ENCODE peak calls at places on chromosome 14, in nine cellular contexts. J is body of pancreas, A is fibroblast of lung, R is WERI-Rb-1, H is fibroblast of villous mesenchyme, N is uterus, Y is astrocyte, Q is astrocyte of the cerebellum, L is transverse colon. I is an unnamed sample.

GRCh38 chr14:65128096-65128495 is 25.8 kb upstream of the MAX start:
- DNase-seq in J (no peak), A (no peak), R (no peak), H (peak), N (no peak), Y (no peak), Q (no peak), L (no peak), I (no peak)

GRCh38 chr14:89351364-89351957 is 65.6 kb downstream of the FOXN3 start:
- DNase-seq in J (peak), A (peak), R (no peak), H (no peak), N (peak), Y (peak), Q (no peak), L (peak), I (peak)

GRCh38 chr14:28765907-28766504 is 581 bp upstream of the FOXG1 start:
- DNase-seq in J (no peak), A (peak), R (no peak), H (no peak), N (no peak), Y (no peak), Q (no peak), L (no peak), I (no peak)

GRCh38 chr14:90508536-90509254 is 111.9 kb downstream of the CALM1 start:
- DNase-seq in J (peak), A (no peak), R (no peak), H (no peak), N (no peak), Y (no peak), Q (no peak), L (peak), I (no peak)

GRCh38 chr14:22896760-22897159 is 13.7 kb downstream of the REM2 start:
- DNase-seq in J (no peak), A (no peak), R (no peak), H (no peak), N (no peak), Y (no peak), Q (no peak), L (no peak), I (no peak)

GRCh38 chr14:21965042-21965441 is 291.4 kb upstream of the OR4E1 start:
- DNase-seq in J (no peak), A (no peak), R (no peak), H (no peak), N (no peak), Y (no peak), Q (no peak), L (no peak), I (no peak)

GRCh38 chr14:36604757-36605505 is 22.5 kb upstream of the NKX2-8 start:
- DNase-seq in J (peak), A (peak), R (peak), H (peak), N (no peak), Y (peak), Q (peak), L (peak), I (peak)

GRCh38 chr14:73850940-73851339 is 691 bp upstream of the PTGR2 start:
- DNase-seq in J (no peak), A (peak), R (no peak), H (peak), N (no peak), Y (no peak), Q (no peak), L (no peak), I (no peak)

GRCh38 chr14:94005324-94005723 is 8.2 kb downstream of the CCDC197 start:
- DNase-seq in J (no peak), A (no peak), R (no peak), H (no peak), N (no peak), Y (no peak), Q (no peak), L (no peak), I (no peak)

GRCh38 chr14:63956326-63956725 is 103.5 kb downstream of the SYNE2 start:
- DNase-seq in J (no peak), A (peak), R (peak), H (peak), N (no peak), Y (peak), Q (no peak), L (no peak), I (no peak)

GRCh38 chr14:69780092-69780491 is 13.2 kb downstream of the SRSF5 start:
- DNase-seq in J (no peak), A (no peak), R (no peak), H (no peak), N (no peak), Y (no peak), Q (no peak), L (no peak), I (no peak)

GRCh38 chr14:60862283-60862682 is 118.6 kb downstream of the TRMT5 start:
- DNase-seq in J (peak), A (no peak), R (no peak), H (peak), N (peak), Y (no peak), Q (no peak), L (peak), I (no peak)

GRCh38 chr14:72444701-72445100 is 449.2 kb downstream of the DPF3 start:
- DNase-seq in J (no peak), A (peak), R (no peak), H (no peak), N (no peak), Y (peak), Q (no peak), L (no peak), I (no peak)

GRCh38 chr14:93100570-93100969 is 15.2 kb downstream of the ITPK1 start:
- DNase-seq in J (no peak), A (peak), R (peak), H (no peak), N (no peak), Y (no peak), Q (no peak), L (no peak), I (no peak)

GRCh38 chr14:64209428-64210165 is 84.6 kb downstream of the ESR2 start:
- DNase-seq in J (no peak), A (peak), R (peak), H (peak), N (peak), Y (no peak), Q (no peak), L (peak), I (no peak)

GRCh38 chr14:61188936-61189808 is 92.0 kb downstream of the TMEM30B start:
- DNase-seq in J (peak), A (peak), R (no peak), H (peak), N (peak), Y (peak), Q (no peak), L (peak), I (no peak)

GRCh38 chr14:24183014-24183481 is 5.6 kb downstream of the IPO4 start:
- DNase-seq in J (no peak), A (no peak), R (no peak), H (no peak), N (no peak), Y (no peak), Q (no peak), L (no peak), I (no peak)

GRCh38 chr14:51304956-51305355 is 64.9 kb downstream of the TMX1 start:
- DNase-seq in J (no peak), A (peak), R (no peak), H (peak), N (no peak), Y (peak), Q (peak), L (no peak), I (no peak)

GRCh38 chr14:52185178-52185577 is 82.3 kb upstream of the PTGDR start:
- DNase-seq in J (no peak), A (no peak), R (no peak), H (no peak), N (no peak), Y (no peak), Q (no peak), L (no peak), I (no peak)

GRCh38 chr14:95234426-95234825 is 77.1 kb upstream of the DICER1 start:
- DNase-seq in J (no peak), A (no peak), R (no peak), H (no peak), N (no peak), Y (no peak), Q (no peak), L (peak), I (no peak)

GRCh38 chr14:77157716-77158115 is 16.1 kb upstream of the ZDHHC22 start:
- DNase-seq in J (no peak), A (no peak), R (no peak), H (no peak), N (no peak), Y (no peak), Q (no peak), L (no peak), I (no peak)

GRCh38 chr14:32329146-32329545 is at the start of gene AKAP6:
- DNase-seq in J (no peak), A (no peak), R (no peak), H (no peak), N (no peak), Y (no peak), Q (no peak), L (no peak), I (no peak)

GRCh38 chr14:55589171-55589570 is 9.2 kb downstream of the KTN1 start:
- DNase-seq in J (no peak), A (no peak), R (no peak), H (no peak), N (no peak), Y (no peak), Q (no peak), L (no peak), I (no peak)

GRCh38 chr14:56210570-56210969 is 92.4 kb downstream of the PELI2 start:
- DNase-seq in J (no peak), A (peak), R (no peak), H (no peak), N (no peak), Y (peak), Q (no peak), L (no peak), I (no peak)

GRCh38 chr14:80764921-80765507 is 176.5 kb downstream of the CEP128 start:
- DNase-seq in J (no peak), A (no peak), R (no peak), H (no peak), N (no peak), Y (no peak), Q (no peak), L (no peak), I (no peak)

GRCh38 chr14:20415723-20416622 is 2.7 kb upstream of the TEP1 start:
- DNase-seq in J (no peak), A (peak), R (peak), H (peak), N (no peak), Y (peak), Q (peak), L (peak), I (no peak)

GRCh38 chr14:90808759-90809529 is 7.3 kb downstream of the TTC7B start:
- DNase-seq in J (no peak), A (peak), R (no peak), H (no peak), N (no peak), Y (peak), Q (no peak), L (no peak), I (no peak)

GRCh38 chr14:69685716-69686115 is 74.3 kb downstream of the SUSD6 start:
- DNase-seq in J (peak), A (peak), R (no peak), H (peak), N (peak), Y (peak), Q (peak), L (peak), I (no peak)

GRCh38 chr14:32023540-32023939 is 53.6 kb upstream of the ARHGAP5 start:
- DNase-seq in J (no peak), A (no peak), R (no peak), H (peak), N (no peak), Y (no peak), Q (no peak), L (no peak), I (no peak)

GRCh38 chr14:94363171-94363624 is 25.2 kb downstream of the SERPINA1 start:
- DNase-seq in J (no peak), A (no peak), R (no peak), H (no peak), N (no peak), Y (no peak), Q (no peak), L (no peak), I (no peak)

GRCh38 chr14:31270196-31270772 is 62.7 kb upstream of the HECTD1 start:
- DNase-seq in J (no peak), A (no peak), R (peak), H (no peak), N (no peak), Y (no peak), Q (no peak), L (peak), I (no peak)

GRCh38 chr14:37466623-37467088 is 128.4 kb downstream of the FOXA1 start:
- DNase-seq in J (no peak), A (no peak), R (no peak), H (peak), N (no peak), Y (no peak), Q (no peak), L (no peak), I (no peak)

GRCh38 chr14:105144231-105144665 is 24.3 kb downstream of the JAG2 start:
- DNase-seq in J (peak), A (no peak), R (peak), H (no peak), N (no peak), Y (no peak), Q (no peak), L (peak), I (no peak)
- H3K4me3 ChIP-seq in J (no peak), A (no peak), R (no peak), H (no peak), N (no peak), Y (no peak), Q (no peak), L (no peak), I (no peak)

GRCh38 chr14:99202516-99202915 is 69.5 kb downstream of the BCL11B start:
- DNase-seq in J (no peak), A (no peak), R (no peak), H (no peak), N (no peak), Y (no peak), Q (no peak), L (no peak), I (no peak)

GRCh38 chr14:99199854-99200653 is 71.9 kb downstream of the BCL11B start:
- DNase-seq in J (no peak), A (no peak), R (no peak), H (no peak), N (no peak), Y (no peak), Q (no peak), L (no peak), I (no peak)

GRCh38 chr14:99203080-99203479 is 68.9 kb downstream of the BCL11B start:
- DNase-seq in J (no peak), A (no peak), R (no peak), H (no peak), N (no peak), Y (no peak), Q (no peak), L (no peak), I (no peak)

GRCh38 chr14:99200654-99201005 is 71.4 kb downstream of the BCL11B start:
- DNase-seq in J (no peak), A (no peak), R (no peak), H (no peak), N (no peak), Y (no peak), Q (no peak), L (no peak), I (no peak)

GRCh38 chr14:99201351-99202073 is 70.5 kb downstream of the BCL11B start:
- DNase-seq in J (no peak), A (no peak), R (no peak), H (no peak), N (no peak), Y (no peak), Q (no peak), L (no peak), I (no peak)
- TF ChIP-seq CTCF in J (no peak), A (no peak), R (no peak), H (no peak), N (no peak), Y (no peak), Q (no peak), L (no peak), I (no peak)

DNA sequence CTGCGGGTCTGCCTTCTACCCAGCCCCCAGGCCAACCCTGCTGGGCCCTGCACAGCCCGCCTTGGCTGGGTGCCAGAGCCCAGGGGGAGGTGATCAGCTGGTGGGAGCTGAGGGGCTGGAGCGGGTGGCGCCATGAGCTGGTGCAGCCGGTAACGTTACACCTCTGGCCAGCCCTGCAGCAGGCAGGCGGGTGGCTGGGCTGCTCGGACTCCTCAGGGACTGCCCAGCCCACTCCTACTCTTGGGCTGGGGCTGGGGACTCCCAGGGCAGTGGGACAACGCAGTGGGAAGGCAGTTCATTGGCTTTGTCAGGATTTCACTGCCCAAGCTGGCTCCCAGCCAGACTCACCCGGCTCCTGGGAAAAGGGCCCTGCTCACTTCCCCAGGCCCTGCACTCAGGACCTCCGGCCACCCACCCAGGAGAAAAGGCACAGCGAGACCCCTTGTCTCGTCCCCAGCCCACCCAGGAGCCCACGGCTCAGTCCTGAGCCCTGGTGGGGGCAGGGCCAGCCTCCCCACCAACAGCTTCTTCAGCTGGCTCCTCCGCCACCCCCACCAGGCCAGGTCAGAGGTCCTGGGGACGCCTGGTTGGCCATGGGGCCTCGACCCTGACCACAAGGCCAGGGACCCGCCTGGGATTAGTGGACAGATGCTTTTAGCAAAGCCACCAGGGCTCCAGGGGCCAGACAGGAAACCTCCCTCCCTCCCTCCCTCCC is 1.0 kb downstream of the PGF start:
- DNase-seq in J (peak), A (no peak), R (peak), H (no peak), N (no peak), Y (no peak), Q (no peak), L (no peak), I (no peak)
- H3K4me3 ChIP-seq in J (no peak), A (peak), R (peak), H (peak), N (peak), Y (peak), Q (peak), L (no peak), I (no peak)

DNA sequence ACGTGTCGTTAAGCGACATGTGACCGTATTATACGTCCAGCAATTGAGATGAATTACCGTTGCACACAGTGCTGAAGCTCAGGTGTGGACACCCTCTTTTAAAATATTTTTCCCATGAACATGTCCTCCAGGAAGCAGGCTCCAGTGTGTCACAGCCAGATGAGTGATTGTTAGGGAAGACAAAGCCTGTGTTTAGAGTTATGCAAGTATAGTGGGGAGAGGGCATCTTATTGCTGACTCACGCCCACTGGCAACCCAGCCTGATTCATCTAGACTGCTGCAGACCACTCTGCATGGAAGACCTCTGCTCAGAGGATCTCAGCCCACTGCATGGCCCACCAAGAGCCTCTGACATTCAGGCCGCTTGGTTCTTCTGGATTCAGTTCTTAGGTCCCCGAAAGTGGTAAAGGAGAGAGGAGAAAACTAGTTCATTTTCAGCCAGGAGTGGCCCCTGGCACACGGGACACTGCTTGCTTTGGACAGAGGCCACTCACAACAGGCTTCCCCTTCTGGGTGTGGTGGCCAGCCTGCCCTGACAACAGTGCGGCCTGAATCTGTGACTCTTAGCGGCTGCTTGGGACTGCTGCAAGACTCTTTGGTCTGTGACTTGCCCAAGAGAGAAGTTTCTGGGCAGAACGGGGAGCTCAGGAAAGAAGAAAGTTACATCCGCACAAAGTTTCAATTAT is 266.3 kb downstream of the ZFP36L1 start:
- DNase-seq in J (peak), A (peak), R (no peak), H (no peak), N (no peak), Y (peak), Q (no peak), L (no peak), I (no peak)
- TF ChIP-seq CTCF in J (no peak), A (no peak), R (no peak), H (no peak), N (no peak), Y (no peak), Q (no peak), L (no peak), I (no peak)

DNA sequence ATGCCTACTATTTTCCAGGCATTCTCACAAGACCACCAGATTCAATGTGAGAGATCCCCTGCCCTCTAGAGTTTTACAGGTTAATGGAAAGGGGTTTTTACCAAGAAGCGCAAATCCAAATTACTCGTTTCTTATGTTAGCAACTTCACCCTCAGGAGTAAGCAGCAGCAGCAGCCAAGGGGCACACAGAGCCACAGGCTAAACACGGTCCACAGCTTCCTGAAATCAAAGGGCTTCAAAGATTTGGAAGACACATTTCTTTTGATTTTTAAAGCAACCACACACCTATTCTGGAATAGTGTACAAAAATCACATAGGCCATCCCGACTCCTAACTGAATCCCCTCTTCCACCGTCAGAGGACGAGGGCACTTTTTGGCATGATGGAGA is 106.9 kb downstream of the ARF6 start:
- DNase-seq in J (no peak), A (no peak), R (no peak), H (no peak), N (no peak), Y (no peak), Q (no peak), L (no peak), I (no peak)
- H3K4me3 ChIP-seq in J (no peak), A (no peak), R (no peak), H (no peak), N (no peak), Y (peak), Q (no peak), L (no peak), I (peak)

GRCh38 chr14:27557445-27557844 is 959.6 kb upstream of the NOVA1 start:
- DNase-seq in J (no peak), A (no peak), R (no peak), H (no peak), N (no peak), Y (no peak), Q (no peak), L (no peak), I (no peak)

DNA sequence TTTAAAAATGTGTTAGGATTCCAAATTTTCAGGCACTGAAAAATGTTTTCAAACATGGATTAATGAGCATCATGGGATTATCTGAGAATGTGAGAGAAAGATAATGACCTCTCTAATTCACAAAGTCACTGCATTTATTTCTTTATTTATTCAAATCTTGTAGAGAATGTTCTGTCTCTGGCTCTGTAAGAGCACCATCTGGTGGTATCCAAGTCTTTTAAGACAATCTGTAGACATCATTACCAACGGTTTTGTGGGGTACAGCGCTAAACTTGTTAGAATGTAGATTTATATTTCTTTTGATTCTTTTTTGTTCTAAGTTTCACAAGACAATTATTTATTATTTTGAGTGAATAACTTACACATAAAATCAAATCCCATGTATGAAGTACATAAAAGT is 956.0 kb upstream of the NOVA1 start:
- DNase-seq in J (no peak), A (peak), R (no peak), H (no peak), N (no peak), Y (no peak), Q (no peak), L (no peak), I (no peak)
- TF ChIP-seq CTCF in J (no peak), A (no peak), R (no peak), H (no peak), N (no peak), Y (no peak), Q (peak), L (no peak), I (no peak)

I was measured in GM12864.